ENCODE peak calls at places on chromosomes 4 and X, in six cellular contexts. O is MCF 10A; F is foreskin keratinocyte; S is progenitor cell of endocrine pancreas; M is activated T-cell treated with anti-CD3 and anti-CD28 coated beads for 48 hours; G is stimulated activated CD8-positive, alpha-beta memory T cell treated with anti-CD3 and anti-CD28 coated beads, Interleukin-2, amount 100 ng/mL, for 48 hours. J is an unnamed sample.

GRCh38 chr4:5887011-5887360 is 5.9 kb downstream of the CRMP1 start:
- DNase-seq in O (no peak), F (no peak), S (no peak), M (no peak), G (no peak), J (no peak)

GRCh38 chr4:73675623-73676022 is 55.4 kb upstream of the RASSF6 start:
- DNase-seq in O (no peak), F (no peak), S (no peak), M (no peak), G (no peak), J (no peak)

GRCh38 chrX:108348525-108348924 is 89.7 kb downstream of the COL4A6 start:
- DNase-seq in O (no peak), F (no peak), S (no peak), M (no peak), G (no peak), J (no peak)

GRCh38 chr4:31094474-31094873 is 374.3 kb downstream of the PCDH7 start:
- DNase-seq in O (no peak), F (no peak), S (no peak), M (no peak), G (no peak), J (no peak)

GRCh38 chr4:76406070-76406469 is 14.9 kb downstream of the CCDC158 start:
- DNase-seq in O (no peak), F (no peak), S (no peak), M (no peak), G (no peak), J (no peak)

GRCh38 chr4:56641494-56642051 is 39.5 kb downstream of the HOPX start:
- DNase-seq in O (peak; percentile 82), F (peak; percentile 81), S (no peak), M (no peak), G (no peak), J (no peak)

GRCh38 chr4:85901500-85901899 is 426.6 kb downstream of the ARHGAP24 start:
- DNase-seq in O (peak; percentile 13), F (no peak), S (no peak), M (no peak), G (no peak), J (no peak)

GRCh38 chr4:107034091-107034698 is 1.9 kb downstream of the DKK2 start:
- DNase-seq in O (no peak), F (no peak), S (peak; percentile 37), M (no peak), G (no peak), J (no peak)

GRCh38 chrX:114344756-114345155 is 239.1 kb upstream of the HTR2C start:
- DNase-seq in O (peak; percentile 56), F (peak; percentile 2), S (no peak), M (no peak), G (no peak), J (peak; percentile 2)

GRCh38 chr4:119648398-119648797 is 19.8 kb upstream of the PDE5A start:
- DNase-seq in O (no peak), F (no peak), S (no peak), M (no peak), G (no peak), J (no peak)

J was measured in germinal center.